ENCODE peak calls at places on chromosomes 2 and 18, in ten cellular contexts. Z is neural progenitor cell, S is fibroblast of lung, U is SK-N-SH, P is K562, W is GM23248, N is PC-3, I is HCT116, O is IMR-90, V is mammary epithelial cell. F is an unnamed sample.

GRCh38 chr2:40450066-40450841 is 1.6 kb downstream of the SLC8A1 start:
- DNase-seq in O (peak), I (no peak), Z (peak), S (peak), V (peak), W (peak), N (peak), U (peak), P (no peak), F (no peak)

GRCh38 chr2:41698787-41699422 is 348.9 kb upstream of the PKDCC start:
- DNase-seq in Z (peak), U (peak), I (no peak), P (peak), V (no peak), O (no peak), W (peak), N (peak), S (peak), F (peak)

GRCh38 chr2:113240915-113241911 is 37.5 kb downstream of the PAX8 start:
- DNase-seq in Z (no peak), S (peak), N (peak), W (peak), V (peak), O (peak), P (peak), U (peak), I (peak), F (no peak)

GRCh38 chr2:101717041-101717817 is 19.7 kb downstream of the MAP4K4 start:
- DNase-seq in V (no peak), U (no peak), N (no peak), P (no peak), Z (no peak), I (no peak), S (no peak), O (no peak), W (no peak), F (peak)

GRCh38 chr2:10341193-10341592 is 38.5 kb downstream of the HPCAL1 start:
- DNase-seq in O (no peak), I (no peak), P (no peak), N (no peak), W (no peak), Z (no peak), U (no peak), V (no peak), S (no peak), F (no peak)

GRCh38 chr2:64488050-64488974 is 34.4 kb downstream of the LGALSL start:
- DNase-seq in V (peak), U (peak), I (peak), P (peak), W (peak), Z (peak), N (peak), O (peak), S (peak), F (peak)

GRCh38 chr2:113150258-113150601 is 22.8 kb downstream of the IL1RN start:
- DNase-seq in W (no peak), V (no peak), Z (no peak), I (no peak), S (no peak), U (no peak), P (no peak), O (no peak), N (no peak), F (no peak)

GRCh38 chr2:149595069-149595963 is 7.7 kb upstream of the MMADHC start:
- DNase-seq in U (no peak), P (no peak), S (no peak), Z (no peak), W (peak), N (peak), I (no peak), V (peak), O (peak), F (no peak)

GRCh38 chr18:79797518-79798345 is at the start of gene KCNG2:
- DNase-seq in U (peak), I (no peak), S (peak), V (no peak), P (no peak), Z (peak), W (peak), N (no peak), O (no peak), F (no peak)

GRCh38 chr2:64523667-64524603 is at the start of gene AFTPH:
- DNase-seq in I (peak), O (peak), S (peak), W (peak), P (peak), N (peak), V (peak), Z (peak), U (peak), F (peak)

GRCh38 chr2:134846213-134846612 is 7.8 kb downstream of the ACMSD start:
- DNase-seq in W (no peak), S (no peak), Z (no peak), V (peak), N (no peak), I (no peak), P (no peak), O (no peak), U (no peak), F (no peak)

DNA sequence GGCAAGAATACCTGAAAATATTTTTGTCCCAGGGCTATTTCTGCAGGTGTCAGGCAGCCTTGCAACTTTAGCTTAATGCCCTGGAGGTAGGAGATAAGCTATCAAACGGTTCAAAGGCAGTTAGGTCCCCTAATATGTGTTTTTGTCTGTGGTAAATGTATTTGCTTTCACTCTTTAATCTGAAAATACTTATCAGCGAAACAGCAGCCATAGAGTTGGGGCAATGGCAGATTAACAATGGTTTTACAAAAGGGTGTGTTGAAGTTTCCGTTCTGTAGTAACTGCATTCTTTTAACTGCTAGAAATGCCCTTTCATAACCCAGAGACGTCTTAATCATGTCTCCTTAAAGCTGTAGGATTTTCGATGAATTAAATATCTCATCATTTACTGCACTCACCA is 265.0 kb upstream of the TRIB2 start:
- DNase-seq in S (no peak), W (no peak), N (no peak), P (peak), V (no peak), U (no peak), O (no peak), I (no peak), Z (no peak), F (no peak)
- H3K4me3 ChIP-seq in S (peak), W (no peak), N (no peak), P (no peak), V (no peak), U (no peak), O (peak), I (no peak), Z (no peak), F (no peak)

GRCh38 chr2:196239622-196240587 is 68.5 kb upstream of the STK17B start:
- DNase-seq in V (peak), Z (no peak), S (peak), I (peak), O (peak), U (no peak), W (peak), P (peak), N (peak), F (peak)
- H2AFZ ChIP-seq in V (peak), Z (no peak), S (no peak), I (no peak), O (no peak), U (no peak), W (no peak), P (peak), N (peak), F (peak)

GRCh38 chr2:182906454-182906853 is 40.0 kb upstream of the FRZB start:
- DNase-seq in O (no peak), P (no peak), S (no peak), I (no peak), U (no peak), W (no peak), Z (no peak), N (no peak), V (no peak), F (no peak)
- H3K4me2 ChIP-seq in O (no peak), P (no peak), S (no peak), I (no peak), U (no peak), W (no peak), Z (peak), N (no peak), V (no peak), F (no peak)

DNA sequence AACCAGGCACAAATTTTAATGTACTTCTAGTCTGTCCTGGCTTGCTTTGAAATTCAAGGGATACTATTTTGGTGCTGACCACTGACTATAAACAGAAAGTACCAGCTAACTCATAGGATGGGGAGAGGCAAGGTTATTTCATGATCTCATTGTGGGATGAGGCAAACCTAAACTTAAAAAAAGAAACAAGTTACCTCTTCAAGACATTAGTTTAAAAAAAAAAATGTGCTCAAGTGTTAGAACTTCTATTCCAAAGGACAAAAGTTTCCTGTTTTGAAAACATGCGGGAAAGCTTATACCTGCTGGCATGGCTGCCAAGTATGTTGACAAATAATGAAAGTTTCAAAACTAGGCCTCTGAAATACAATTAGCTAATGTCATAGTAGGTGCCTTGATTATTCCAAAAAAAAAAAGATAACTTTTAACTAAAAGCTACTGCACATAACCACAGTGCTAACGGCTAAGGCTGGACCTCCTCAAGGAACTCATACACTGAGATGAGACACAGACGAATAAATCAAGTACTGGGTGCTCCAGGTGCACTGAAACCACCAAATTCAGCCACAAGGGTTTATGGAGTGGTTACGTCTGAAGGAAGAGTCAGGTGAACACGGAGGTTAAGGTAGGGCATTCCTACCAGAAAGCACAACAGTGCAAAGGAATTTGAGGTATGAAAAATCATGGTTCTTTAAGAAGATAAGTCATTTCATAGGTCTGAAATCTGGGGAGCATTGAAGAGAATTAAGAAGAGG is 38.1 kb downstream of the TMEM131 start:
- DNase-seq in W (no peak), S (no peak), U (no peak), I (no peak), N (no peak), V (peak), Z (no peak), P (no peak), O (peak), F (no peak)
- H3K4me3 ChIP-seq in W (no peak), S (no peak), U (no peak), I (no peak), N (no peak), V (no peak), Z (no peak), P (no peak), O (no peak), F (no peak)

GRCh38 chr18:52343138-52343537 is 3.1 kb downstream of the DCC start:
- DNase-seq in I (no peak), Z (peak), U (peak), W (no peak), N (peak), V (no peak), P (no peak), O (peak), S (peak), F (no peak)

GRCh38 chr18:52340466-52341378 is 725 bp downstream of the DCC start:
- DNase-seq in S (peak), O (no peak), V (peak), N (no peak), P (no peak), W (no peak), U (no peak), Z (peak), I (no peak), F (no peak)

GRCh38 chr18:52337286-52337685 is 2.7 kb upstream of the DCC start:
- DNase-seq in S (peak), N (peak), P (no peak), O (peak), I (no peak), U (no peak), Z (no peak), V (peak), W (peak), F (no peak)

GRCh38 chr18:52341617-52342381 is 1.8 kb downstream of the DCC start:
- DNase-seq in W (peak), V (peak), I (no peak), O (no peak), Z (peak), N (no peak), U (peak), P (no peak), S (peak), F (no peak)

GRCh38 chr18:52339891-52340371 is at the start of gene DCC:
- DNase-seq in P (no peak), I (no peak), O (peak), Z (peak), N (peak), V (peak), S (peak), U (peak), W (peak), F (no peak)
- H2AFZ ChIP-seq in P (no peak), I (no peak), O (peak), Z (peak), N (no peak), V (peak), S (peak), U (peak), W (peak), F (no peak)

DNA sequence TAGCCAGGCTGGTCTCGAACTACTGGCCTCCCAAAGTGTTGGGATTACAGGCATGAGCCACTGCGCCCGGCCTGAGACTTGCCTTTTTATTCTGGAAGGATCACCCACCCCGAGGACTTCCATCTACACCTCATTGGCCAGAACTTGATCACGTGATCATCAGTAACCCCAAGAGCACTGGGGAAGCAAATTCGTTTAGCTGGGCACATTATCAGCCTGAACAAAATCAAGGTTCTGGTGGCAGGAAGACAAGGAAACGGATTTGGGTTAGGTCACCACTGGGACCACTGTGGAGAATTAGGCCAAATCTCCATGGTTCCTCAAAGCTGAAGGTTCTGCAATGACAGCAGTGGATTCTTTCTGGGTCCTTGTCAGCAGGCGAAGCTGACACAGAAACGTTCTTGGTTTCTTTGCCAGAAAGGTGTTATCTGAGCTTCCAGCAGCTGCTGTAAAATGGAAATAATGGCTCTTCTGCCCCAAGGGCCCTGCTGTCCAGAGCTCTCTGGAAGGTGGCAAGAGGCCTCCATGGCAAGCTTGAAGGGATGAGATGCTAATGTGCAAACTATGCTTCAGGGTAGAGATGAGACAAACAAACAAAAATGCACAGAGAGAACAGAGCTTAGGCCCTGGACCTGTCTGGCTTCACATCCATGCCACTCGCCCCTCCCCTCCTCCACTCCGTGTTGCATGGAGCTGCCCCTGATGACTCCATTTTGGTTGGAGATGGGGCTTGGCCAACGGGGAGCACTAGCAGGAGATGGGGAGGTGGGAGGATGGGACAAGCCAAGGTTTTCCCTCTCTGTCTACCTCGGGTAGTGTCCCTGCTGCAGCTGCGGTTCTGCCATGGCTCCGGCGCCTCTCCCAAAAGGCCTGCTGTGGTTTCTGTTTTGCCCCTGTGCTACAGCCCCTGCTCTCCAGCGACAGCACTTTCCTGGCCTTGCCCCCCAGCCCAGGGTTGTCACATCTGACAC is 28.4 kb downstream of the TMEM177 start:
- DNase-seq in N (no peak), I (no peak), V (no peak), O (no peak), U (no peak), W (no peak), P (peak), Z (no peak), S (no peak), F (peak)
- H3K4me2 ChIP-seq in N (no peak), I (no peak), V (no peak), O (no peak), U (no peak), W (no peak), P (peak), Z (no peak), S (no peak), F (no peak)

GRCh38 chr2:188986839-188987238 is 12.7 kb downstream of the COL3A1 start:
- DNase-seq in N (no peak), O (peak), I (no peak), V (no peak), U (peak), S (no peak), P (no peak), Z (no peak), W (peak), F (no peak)

GRCh38 chr2:188984680-188985079 is 10.5 kb downstream of the COL3A1 start:
- DNase-seq in I (no peak), W (peak), Z (no peak), O (peak), S (peak), P (no peak), N (peak), V (no peak), U (no peak), F (no peak)

GRCh38 chr2:188983427-188984101 is 9.4 kb downstream of the COL3A1 start:
- DNase-seq in O (peak), W (peak), S (peak), Z (peak), V (no peak), P (no peak), I (peak), N (peak), U (no peak), F (no peak)

GRCh38 chr2:188979730-188980123 is 5.6 kb downstream of the COL3A1 start:
- DNase-seq in Z (no peak), W (no peak), I (no peak), V (no peak), S (no peak), P (no peak), O (no peak), N (no peak), U (no peak), F (no peak)

GRCh38 chr2:188984126-188984525 is 10.0 kb downstream of the COL3A1 start:
- DNase-seq in I (no peak), Z (no peak), U (no peak), P (no peak), S (peak), V (peak), O (peak), N (peak), W (peak), F (no peak)
- H3K4me3 ChIP-seq in I (no peak), Z (no peak), U (no peak), P (no peak), S (peak), V (no peak), O (no peak), N (no peak), W (peak), F (no peak)

DNA sequence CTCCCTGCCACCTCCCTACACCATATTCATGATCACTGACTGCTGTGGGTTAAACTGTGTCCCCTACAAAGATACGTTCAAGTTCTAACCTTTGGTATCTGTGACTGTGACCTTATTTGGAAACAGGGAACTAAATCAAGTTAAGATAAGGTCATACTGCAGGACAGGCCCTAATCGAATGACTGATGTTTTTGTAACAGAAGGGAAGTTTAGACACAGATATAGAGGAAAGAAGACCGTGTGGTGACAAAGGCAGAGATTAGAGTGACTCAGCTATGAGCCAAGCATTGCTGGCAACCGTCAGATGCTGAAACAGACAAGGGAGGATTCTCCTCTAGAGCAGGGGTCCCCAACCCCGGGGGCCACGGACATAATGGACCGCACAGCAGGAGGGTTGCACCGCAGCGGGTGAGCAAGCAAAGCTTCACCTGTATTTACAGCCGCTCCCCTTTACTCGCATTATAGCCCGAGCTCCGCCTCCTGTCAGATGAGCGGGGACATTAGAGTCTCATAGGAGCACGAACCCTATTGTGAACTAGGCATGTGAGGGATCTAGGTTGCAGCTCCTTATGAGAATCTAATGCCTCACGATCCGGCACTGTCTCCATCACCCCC is 28.9 kb upstream of the RNF152 start:
- DNase-seq in W (no peak), N (no peak), U (no peak), Z (no peak), O (peak), I (no peak), P (no peak), S (no peak), V (no peak), F (no peak)
- H2AFZ ChIP-seq in W (no peak), N (no peak), U (peak), Z (peak), O (peak), I (no peak), P (no peak), S (no peak), V (no peak), F (no peak)